ENCODE peak calls at places on chromosomes 16 and 17, in ten cellular contexts. B, D, N, T, W, I, K, S, L and E are unnamed samples.

GRCh38 chr16:85903576-85903975 is 4.6 kb downstream of the IRF8 start:
- DNase-seq in B (no peak), D (no peak), N (no peak), T (peak), W (no peak), I (no peak), K (no peak), S (no peak), L (no peak), E (no peak)

GRCh38 chr16:35198223-35199199 is 1739.1 kb downstream of the TP53TG3F start:
- DNase-seq in B (peak), D (no peak), N (no peak), T (no peak), W (no peak), I (no peak), K (peak), S (no peak), L (no peak), E (no peak)

GRCh38 chr16:85274924-85275323 is 162.7 kb upstream of the CIBAR2 start:
- DNase-seq in B (no peak), D (no peak), N (no peak), T (no peak), W (no peak), I (no peak), K (no peak), S (no peak), L (no peak), E (no peak)

GRCh38 chr17:71117461-71117860 is 948.1 kb downstream of the KCNJ2 start:
- DNase-seq in B (no peak), D (no peak), N (no peak), T (no peak), W (no peak), I (peak), K (no peak), S (no peak), L (no peak), E (no peak)

GRCh38 chr16:88367560-88367959 is 15.2 kb upstream of the ZNF469 start:
- DNase-seq in B (no peak), D (no peak), N (no peak), T (no peak), W (no peak), I (no peak), K (no peak), S (no peak), L (no peak), E (no peak)

GRCh38 chr17:4208228-4208627 is 55.6 kb downstream of the ANKFY1 start:
- DNase-seq in B (no peak), D (no peak), N (no peak), T (no peak), W (no peak), I (peak), K (peak), S (no peak), L (no peak), E (no peak)

GRCh38 chr16:84390131-84390785 is 21.9 kb downstream of the ATP2C2 start:
- DNase-seq in B (no peak), D (no peak), N (no peak), T (no peak), W (no peak), I (no peak), K (no peak), S (no peak), L (no peak), E (no peak)

GRCh38 chr17:5194346-5194745 is 2.7 kb upstream of the ZNF594 start:
- DNase-seq in B (no peak), D (no peak), N (no peak), T (no peak), W (no peak), I (no peak), K (no peak), S (no peak), L (no peak), E (no peak)

GRCh38 chr17:17528696-17529652 is 32.8 kb upstream of the RASD1 start:
- DNase-seq in B (no peak), D (no peak), N (no peak), T (no peak), W (no peak), I (no peak), K (no peak), S (no peak), L (no peak), E (no peak)

GRCh38 chr16:72763927-72764628 is 283.9 kb downstream of the ZFHX3 start:
- DNase-seq in B (no peak), D (no peak), N (no peak), T (no peak), W (no peak), I (no peak), K (no peak), S (no peak), L (no peak), E (no peak)

GRCh38 chr17:32596666-32597065 is 109.9 kb downstream of the CDK5R1 start:
- DNase-seq in B (no peak), D (no peak), N (no peak), T (no peak), W (no peak), I (peak), K (no peak), S (no peak), L (peak), E (no peak)

GRCh38 chr17:40139566-40140058 is 725 bp upstream of the CASC3 start:
- DNase-seq in B (no peak), D (no peak), N (no peak), T (no peak), W (peak), I (no peak), K (no peak), S (peak), L (no peak), E (peak)

GRCh38 chr16:11835891-11836652 is 15.3 kb downstream of the RSL1D1 start:
- DNase-seq in B (no peak), D (no peak), N (no peak), T (no peak), W (no peak), I (peak), K (no peak), S (no peak), L (no peak), E (no peak)

GRCh38 chr17:61821655-61822054 is 41.7 kb downstream of the BRIP1 start:
- DNase-seq in B (no peak), D (no peak), N (no peak), T (no peak), W (no peak), I (no peak), K (no peak), S (no peak), L (no peak), E (no peak)

GRCh38 chr17:78231991-78232759 is 744 bp downstream of the TMEM235 start:
- DNase-seq in B (no peak), D (no peak), N (no peak), T (no peak), W (no peak), I (no peak), K (no peak), S (no peak), L (peak), E (no peak)

GRCh38 chr17:59859444-59860025 is 33.2 kb downstream of the TUBD1 start:
- DNase-seq in B (no peak), D (no peak), N (no peak), T (no peak), W (no peak), I (peak), K (no peak), S (no peak), L (peak), E (no peak)

GRCh38 chr17:76511562-76512365 is 10.5 kb upstream of the RHBDF2 start:
- DNase-seq in B (no peak), D (no peak), N (no peak), T (no peak), W (no peak), I (no peak), K (no peak), S (no peak), L (peak), E (no peak)

GRCh38 chr17:907725-908124 is 71.9 kb downstream of the NXN start:
- DNase-seq in B (no peak), D (no peak), N (no peak), T (no peak), W (no peak), I (no peak), K (no peak), S (no peak), L (no peak), E (no peak)

GRCh38 chr17:30344283-30345088 is 10.6 kb upstream of the TMIGD1 start:
- DNase-seq in B (peak), D (no peak), N (no peak), T (no peak), W (peak), I (peak), K (no peak), S (peak), L (peak), E (no peak)

GRCh38 chr16:8620535-8620934 is 963 bp upstream of the METTL22 start:
- DNase-seq in B (no peak), D (no peak), N (no peak), T (no peak), W (no peak), I (peak), K (no peak), S (no peak), L (no peak), E (no peak)

GRCh38 chr17:21125862-21126261 is 902 bp upstream of the DHRS7B start:
- DNase-seq in B (no peak), D (no peak), N (no peak), T (peak), W (no peak), I (no peak), K (no peak), S (no peak), L (peak), E (no peak)

GRCh38 chr17:32256012-32256694 is 9.5 kb upstream of the RHBDL3 start:
- DNase-seq in B (no peak), D (no peak), N (no peak), T (no peak), W (no peak), I (peak), K (no peak), S (no peak), L (no peak), E (no peak)

GRCh38 chr17:34156741-34157589 is 98.1 kb upstream of the CCL2 start:
- DNase-seq in B (no peak), D (no peak), N (no peak), T (no peak), W (no peak), I (no peak), K (no peak), S (no peak), L (no peak), E (no peak)

GRCh38 chr17:1710807-1711553 is 803 bp upstream of the TLCD2 start:
- DNase-seq in B (no peak), D (no peak), N (no peak), T (no peak), W (no peak), I (no peak), K (no peak), S (no peak), L (no peak), E (no peak)

GRCh38 chr17:38748329-38749221 is at the start of gene PCGF2:
- DNase-seq in B (peak), D (no peak), N (peak), T (peak), W (peak), I (peak), K (peak), S (peak), L (no peak), E (peak)
- TF ChIP-seq POLR2A in B (no peak), D (no peak), N (no peak), T (peak), W (peak), I (no peak), K (no peak), S (peak), L (no peak), E (peak)

DNA sequence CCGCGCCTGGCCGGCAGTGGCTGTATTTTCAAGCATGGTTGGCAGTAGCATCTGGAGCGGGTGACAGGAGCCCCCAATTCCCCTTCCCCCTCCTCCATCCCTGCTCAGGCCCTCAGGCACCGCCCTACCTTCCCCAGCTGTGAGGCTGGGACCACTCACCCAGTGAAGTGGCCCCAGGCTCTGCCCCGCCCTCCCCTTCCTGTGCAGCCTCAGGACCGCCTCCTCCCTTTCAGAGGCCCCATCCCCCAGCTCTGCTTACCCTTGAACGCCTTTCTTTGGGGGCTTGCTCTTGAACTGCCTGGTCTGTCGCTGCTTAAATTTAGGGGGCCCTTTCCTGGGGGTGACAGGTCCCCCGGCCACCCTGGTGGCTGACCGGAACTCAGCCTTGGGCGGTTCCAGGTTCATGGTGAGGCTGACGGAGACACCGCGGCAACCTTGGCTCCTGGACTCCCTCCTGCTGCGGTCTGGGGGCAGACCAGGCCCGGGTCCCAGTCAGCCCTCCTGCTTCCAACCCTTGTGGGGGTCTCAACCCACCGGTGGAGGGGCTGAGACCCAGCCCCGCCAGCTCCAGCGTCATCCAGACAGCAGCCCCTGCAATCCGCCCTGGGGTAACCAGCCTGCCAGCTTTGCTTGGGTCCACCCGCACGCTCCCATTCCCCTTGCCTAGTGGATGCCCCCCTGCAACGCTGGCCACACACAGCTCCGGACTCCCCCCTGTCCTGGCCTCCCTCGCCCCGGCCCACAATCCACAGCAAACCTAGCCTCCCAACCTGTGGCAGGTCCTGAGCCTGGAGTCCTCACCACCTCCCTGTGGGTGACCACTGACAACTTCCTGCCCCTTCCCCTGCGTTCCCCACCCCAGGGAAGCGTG is 3.2 kb downstream of the PDE6G start:
- DNase-seq in B (no peak), D (no peak), N (no peak), T (no peak), W (no peak), I (no peak), K (no peak), S (no peak), L (no peak), E (no peak)
- H3K4me3 ChIP-seq in B (no peak), D (no peak), N (no peak), T (no peak), W (no peak), I (no peak), K (no peak), S (peak), L (no peak), E (no peak)

DNA sequence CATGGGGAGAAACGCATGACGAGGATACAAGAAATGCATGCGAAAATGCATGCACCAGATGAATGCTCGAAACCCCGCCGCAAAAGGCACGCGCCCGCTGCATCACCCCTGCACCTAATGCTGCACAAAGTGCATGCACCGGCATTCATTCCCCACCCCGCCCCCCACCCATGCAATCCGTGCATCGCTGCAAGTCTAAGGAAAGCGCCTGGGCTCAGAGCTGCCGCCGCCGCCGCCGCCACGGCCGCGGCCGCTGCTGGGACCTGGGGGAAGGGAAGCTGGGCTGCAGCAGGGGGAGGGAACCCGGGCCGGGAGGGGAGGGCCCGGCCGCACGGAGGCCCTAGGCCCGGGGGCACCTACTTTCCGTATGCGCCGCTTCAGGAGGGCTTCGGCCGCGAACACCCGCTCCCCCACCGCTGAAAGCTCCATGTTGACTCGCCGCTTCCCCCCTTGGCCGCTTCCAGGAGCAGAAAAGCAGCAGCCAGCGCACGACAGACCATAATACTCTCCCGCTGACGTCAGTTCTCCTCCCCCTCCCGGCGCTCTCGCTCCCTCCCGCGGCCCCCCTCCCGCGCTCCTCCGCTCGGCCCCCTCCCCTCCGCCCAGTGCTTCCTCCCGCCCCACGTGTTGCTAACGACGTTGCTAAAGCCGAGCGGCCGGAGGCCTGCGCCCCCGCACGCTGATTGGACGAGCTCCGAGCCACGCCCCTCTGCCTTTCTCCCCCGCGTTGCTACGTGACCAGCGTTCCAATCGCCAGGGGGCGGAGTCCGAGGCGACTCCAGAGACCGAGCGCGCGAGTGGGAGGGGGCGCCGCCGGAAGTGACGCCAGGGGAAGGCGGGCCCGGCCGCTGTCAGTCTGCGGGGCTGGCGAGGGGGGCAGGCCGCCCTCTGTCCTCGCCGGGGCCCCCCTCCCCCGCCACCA is at the start of gene CBX8:
- DNase-seq in B (peak), D (peak), N (peak), T (peak), W (peak), I (peak), K (peak), S (peak), L (peak), E (peak)
- TF ChIP-seq POLR2A in B (no peak), D (no peak), N (peak), T (peak), W (peak), I (peak), K (no peak), S (peak), L (peak), E (peak)

GRCh38 chr16:2090819-2091721 is 43.3 kb downstream of the TSC2 start:
- DNase-seq in B (no peak), D (no peak), N (peak), T (peak), W (peak), I (no peak), K (no peak), S (peak), L (no peak), E (no peak)
- H3K4me3 ChIP-seq in B (peak), D (no peak), N (peak), T (peak), W (no peak), I (no peak), K (no peak), S (peak), L (no peak), E (no peak)

GRCh38 chr17:74702132-74702876 is 10.4 kb downstream of the CD300LF start:
- DNase-seq in B (no peak), D (no peak), N (no peak), T (no peak), W (no peak), I (no peak), K (no peak), S (no peak), L (peak), E (no peak)

GRCh38 chr17:74698069-74698468 is 14.7 kb downstream of the CD300LF start:
- DNase-seq in B (no peak), D (no peak), N (no peak), T (no peak), W (no peak), I (no peak), K (no peak), S (no peak), L (no peak), E (no peak)

GRCh38 chr17:74695629-74696028 is 17.1 kb downstream of the CD300LF start:
- DNase-seq in B (no peak), D (no peak), N (no peak), T (no peak), W (no peak), I (no peak), K (no peak), S (no peak), L (no peak), E (no peak)

GRCh38 chr17:74697477-74697876 is 15.2 kb downstream of the CD300LF start:
- DNase-seq in B (no peak), D (no peak), N (no peak), T (no peak), W (no peak), I (no peak), K (no peak), S (no peak), L (no peak), E (no peak)

DNA sequence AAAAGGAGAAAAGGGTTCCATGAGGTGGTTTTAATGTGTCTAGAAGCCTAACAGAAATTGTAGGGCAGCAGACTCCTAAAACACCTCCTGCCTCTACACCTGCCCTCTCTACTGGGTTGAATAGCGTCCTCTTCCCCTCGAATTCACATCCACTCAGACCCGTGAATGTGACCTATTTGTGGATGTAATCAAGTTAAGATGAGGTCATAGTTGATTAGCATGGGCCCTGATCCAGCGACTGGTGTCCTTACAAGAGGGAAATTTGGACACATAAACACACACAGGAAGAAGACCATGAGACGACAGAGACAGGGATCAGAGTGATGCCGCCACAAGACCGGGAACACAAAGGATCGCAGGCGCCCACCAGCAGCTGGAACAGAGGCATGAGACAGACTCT is 13.5 kb downstream of the CD300LF start:
- DNase-seq in B (no peak), D (no peak), N (no peak), T (no peak), W (no peak), I (no peak), K (no peak), S (no peak), L (no peak), E (no peak)
- TF ChIP-seq POLR2A in B (no peak), D (no peak), N (no peak), T (no peak), W (no peak), I (no peak), K (no peak), S (no peak), L (no peak), E (no peak)

DNA sequence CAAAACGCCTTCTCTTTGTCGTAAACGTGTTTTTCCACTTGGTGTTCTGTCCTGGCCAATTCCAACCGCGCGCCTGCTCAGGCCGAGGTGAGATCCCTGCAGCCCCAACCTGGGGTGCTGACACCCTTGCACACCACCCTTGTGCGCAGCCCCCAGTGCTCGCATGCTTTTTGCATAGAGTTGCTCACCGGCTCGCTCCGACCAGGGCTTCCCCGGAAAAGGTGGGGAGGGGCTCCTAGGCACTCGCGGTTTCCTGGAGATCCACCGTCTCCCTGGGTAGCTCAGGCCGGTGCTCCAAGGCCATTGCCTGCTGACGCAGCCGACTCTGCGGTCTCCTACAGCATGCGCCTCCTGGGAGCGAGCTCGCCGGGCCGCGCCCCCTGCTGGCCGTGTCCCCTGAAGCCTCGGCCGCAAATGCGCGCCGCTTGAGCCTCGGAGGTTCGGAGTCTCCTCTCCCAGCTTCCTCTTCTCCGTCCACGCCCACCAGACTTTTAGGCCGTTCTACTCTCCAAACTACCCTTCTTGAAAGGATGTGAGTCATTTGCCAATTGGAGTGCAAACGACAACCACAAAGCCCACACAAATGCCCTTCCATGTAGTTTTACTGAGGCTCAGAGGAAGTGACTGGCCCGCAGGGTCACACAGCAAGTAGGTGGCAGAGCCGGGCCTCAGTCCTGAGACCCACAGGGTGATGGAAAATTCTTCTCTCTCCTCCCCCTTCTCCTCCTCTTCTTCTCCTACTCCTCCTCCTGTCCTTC is 7.2 kb upstream of the PDP2 start:
- DNase-seq in B (peak), D (peak), N (peak), T (peak), W (peak), I (peak), K (peak), S (peak), L (peak), E (peak)
- H3K4me3 ChIP-seq in B (peak), D (peak), N (peak), T (peak), W (peak), I (peak), K (no peak), S (peak), L (peak), E (peak)